ENCODE peak calls at places on chromosomes 1 and 21, in four cellular contexts. One of them, this sample, is unnamed.

GRCh38 chr1:115189814-115190541 is 100.7 kb upstream of the TSPAN2 start:
- DNase-seq in K562: no peak
- DNase-seq in HCT116: peak
- DNase-seq in HepG2: no peak
- DNase-seq in this sample: no peak

GRCh38 chr1:98098473-98098872 is 177.6 kb upstream of the DPYD start:
- DNase-seq in HepG2: no peak
- DNase-seq in HCT116: no peak
- DNase-seq in K562: no peak
- DNase-seq in this sample: peak

GRCh38 chr1:160135051-160135592 is 16.3 kb upstream of the ATP1A4 start:
- DNase-seq in K562: no peak
- DNase-seq in HCT116: no peak
- DNase-seq in HepG2: no peak
- DNase-seq in this sample: no peak

GRCh38 chr1:55353709-55354620 is 138.8 kb upstream of the USP24 start:
- DNase-seq in HCT116: no peak
- DNase-seq in K562: no peak
- DNase-seq in HepG2: no peak
- DNase-seq in this sample: no peak

GRCh38 chr1:176878750-176879536 is 285.6 kb downstream of the ASTN1 start:
- DNase-seq in HCT116: no peak
- DNase-seq in K562: peak
- DNase-seq in HepG2: no peak
- DNase-seq in this sample: no peak

GRCh38 chr1:5404412-5405203 is 587.6 kb downstream of the NPHP4 start:
- DNase-seq in HCT116: no peak
- DNase-seq in HepG2: no peak
- DNase-seq in K562: no peak
- DNase-seq in this sample: no peak

GRCh38 chr1:45004281-45004920 is 6.7 kb downstream of the HECTD3 start:
- DNase-seq in HepG2: no peak
- DNase-seq in HCT116: no peak
- DNase-seq in K562: no peak
- DNase-seq in this sample: no peak

GRCh38 chr1:9643351-9644256 is 7.9 kb upstream of the PIK3CD start:
- DNase-seq in HCT116: no peak
- DNase-seq in HepG2: no peak
- DNase-seq in K562: no peak
- DNase-seq in this sample: no peak

GRCh38 chr21:41856572-41856971 is 22.6 kb downstream of the PRDM15 start:
- DNase-seq in HCT116: no peak
- DNase-seq in HepG2: no peak
- DNase-seq in K562: no peak
- DNase-seq in this sample: no peak

GRCh38 chr1:35640380-35641232 is 720 bp downstream of the PSMB2 start:
- DNase-seq in HCT116: no peak
- DNase-seq in HepG2: no peak
- DNase-seq in K562: peak
- DNase-seq in this sample: no peak

GRCh38 chr21:24265987-24266386 is 1341.3 kb downstream of the MRPL39 start:
- DNase-seq in HCT116: no peak
- DNase-seq in HepG2: no peak
- DNase-seq in K562: no peak
- DNase-seq in this sample: peak

GRCh38 chr1:77639056-77639455 is 43.4 kb downstream of the ZZZ3 start:
- DNase-seq in K562: no peak
- DNase-seq in HepG2: no peak
- DNase-seq in HCT116: no peak
- DNase-seq in this sample: no peak

GRCh38 chr1:241817331-241817792 is 30.6 kb upstream of the EXO1 start:
- DNase-seq in K562: no peak
- DNase-seq in HepG2: no peak
- DNase-seq in HCT116: no peak
- DNase-seq in this sample: no peak

GRCh38 chr1:112393634-112393976 is 2.4 kb upstream of the CTTNBP2NL start:
- DNase-seq in HCT116: no peak
- DNase-seq in HepG2: no peak
- DNase-seq in K562: no peak
- DNase-seq in this sample: no peak

GRCh38 chr1:179017383-179018326 is 8.0 kb upstream of the FAM20B start:
- DNase-seq in HepG2: peak
- DNase-seq in HCT116: no peak
- DNase-seq in K562: peak
- DNase-seq in this sample: no peak
- TF ChIP-seq ELF1 in HepG2: no peak
- TF ChIP-seq ELF1 in HCT116: no peak
- TF ChIP-seq ELF1 in K562: no peak
- TF ChIP-seq ELF1 in this sample: no peak

DNA sequence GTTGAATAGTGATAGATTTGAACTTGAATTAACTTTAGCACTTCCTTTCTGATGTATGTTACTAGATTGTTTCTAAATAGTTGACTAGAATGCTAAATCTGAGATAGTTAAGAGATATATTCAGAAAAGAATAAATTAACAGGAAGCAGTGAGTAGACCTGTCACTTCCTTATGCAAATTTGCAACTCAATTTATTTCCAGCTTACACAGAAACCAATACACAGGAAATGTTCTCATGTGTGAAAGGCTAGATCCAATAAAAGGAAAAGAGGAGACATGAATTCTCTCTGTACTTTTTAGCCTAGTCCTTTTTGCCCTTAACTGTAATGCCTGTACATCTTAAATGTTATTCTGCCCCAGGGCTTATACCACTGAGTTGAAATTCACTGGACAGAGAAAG is 522.3 kb downstream of the COL11A1 start:
- DNase-seq in HepG2: no peak
- DNase-seq in K562: no peak
- DNase-seq in HCT116: no peak
- DNase-seq in this sample: no peak
- H3K27ac ChIP-seq in HepG2: no peak
- H3K27ac ChIP-seq in K562: no peak
- H3K27ac ChIP-seq in HCT116: no peak
- H3K27ac ChIP-seq in this sample: no peak

DNA sequence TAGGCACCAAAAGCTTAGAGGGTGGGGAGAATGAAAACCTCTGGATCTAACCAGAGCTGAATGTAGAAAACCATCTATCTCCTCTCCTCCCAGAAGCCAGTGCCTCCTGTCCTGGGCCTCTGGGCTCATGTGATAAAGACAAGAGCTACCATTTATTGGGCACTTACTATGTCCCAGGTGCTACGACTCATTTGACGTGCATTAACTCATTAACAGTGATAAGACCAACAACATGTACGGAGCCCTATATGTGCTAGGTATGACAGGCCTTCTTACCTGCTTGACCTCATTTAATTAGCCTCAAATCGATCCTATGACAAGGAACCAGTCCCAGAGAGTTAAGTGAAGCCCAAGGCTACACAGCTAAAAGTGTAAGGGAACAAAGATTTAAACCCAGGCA is 19.7 kb downstream of the CAPZB start:
- DNase-seq in HepG2: no peak
- DNase-seq in K562: no peak
- DNase-seq in HCT116: no peak
- DNase-seq in this sample: no peak
- H3K4me3 ChIP-seq in HepG2: no peak
- H3K4me3 ChIP-seq in K562: no peak
- H3K4me3 ChIP-seq in HCT116: no peak
- H3K4me3 ChIP-seq in this sample: no peak

GRCh38 chr1:27999055-27999454 is 39.3 kb downstream of the XKR8 start:
- DNase-seq in K562: no peak
- DNase-seq in HCT116: no peak
- DNase-seq in HepG2: no peak
- DNase-seq in this sample: no peak
- TF ChIP-seq ELF1 in K562: no peak
- TF ChIP-seq ELF1 in HCT116: no peak
- TF ChIP-seq ELF1 in HepG2: no peak
- TF ChIP-seq ELF1 in this sample: no peak

GRCh38 chr1:61453111-61453961 is 271.6 kb downstream of the TM2D1 start:
- DNase-seq in K562: peak
- DNase-seq in HCT116: peak
- DNase-seq in HepG2: peak
- DNase-seq in this sample: peak
- H3K27ac ChIP-seq in K562: no peak
- H3K27ac ChIP-seq in HCT116: no peak
- H3K27ac ChIP-seq in HepG2: peak
- H3K27ac ChIP-seq in this sample: peak

GRCh38 chr1:158933621-158934020 is 2.3 kb downstream of the PYHIN1 start:
- DNase-seq in HCT116: no peak
- DNase-seq in K562: no peak
- DNase-seq in HepG2: no peak
- DNase-seq in this sample: no peak
- H3K4me3 ChIP-seq in HCT116: no peak
- H3K4me3 ChIP-seq in K562: no peak
- H3K4me3 ChIP-seq in HepG2: no peak
- H3K4me3 ChIP-seq in this sample: no peak

DNA sequence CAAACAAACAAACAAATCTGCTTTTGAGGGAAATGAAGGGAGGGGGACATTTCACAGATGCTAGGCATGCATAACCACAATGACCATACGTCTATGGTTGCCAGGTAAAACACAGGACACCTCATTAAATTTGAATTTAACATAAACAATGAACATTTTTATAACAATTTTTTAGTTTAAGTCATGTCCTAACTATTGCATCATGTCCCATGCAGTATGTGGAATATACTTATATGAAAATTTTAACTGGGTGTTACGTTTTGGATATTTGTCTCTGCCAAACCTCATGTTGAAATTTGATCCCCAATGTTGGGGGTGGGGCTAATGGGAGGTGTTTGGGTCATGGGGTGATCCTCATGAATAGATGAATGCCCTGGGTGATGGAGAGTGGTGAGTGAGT is 31.0 kb upstream of the ZBTB18 start:
- DNase-seq in K562: no peak
- DNase-seq in HepG2: no peak
- DNase-seq in HCT116: no peak
- DNase-seq in this sample: no peak
- TF ChIP-seq ELF1 in K562: no peak
- TF ChIP-seq ELF1 in HepG2: no peak
- TF ChIP-seq ELF1 in HCT116: no peak
- TF ChIP-seq ELF1 in this sample: no peak

This sample was measured in SK-N-SH.